ENCODE peak calls at places on chromosomes 16 and 17, in four cellular contexts. One of them, this sample, is unnamed.

GRCh38 chr16:3492356-3492755 is 2.9 kb downstream of the C16orf90 start:
- DNase-seq in GM12878: no peak
- DNase-seq in HepG2: no peak
- DNase-seq in H1: no peak
- DNase-seq in this sample: no peak

GRCh38 chr17:17769869-17770361 is 66.9 kb downstream of the SREBF1 start:
- DNase-seq in H1: no peak
- DNase-seq in GM12878: no peak
- DNase-seq in HepG2: no peak
- DNase-seq in this sample: no peak

GRCh38 chr16:68445458-68445857 is 2.9 kb downstream of the SMPD3 start:
- DNase-seq in HepG2: peak; percentile 67
- DNase-seq in GM12878: peak; percentile 28
- DNase-seq in H1: no peak
- DNase-seq in this sample: peak; percentile 84

GRCh38 chr16:84454611-84455010 is 49.8 kb downstream of the MEAK7 start:
- DNase-seq in GM12878: no peak
- DNase-seq in H1: no peak
- DNase-seq in HepG2: no peak
- DNase-seq in this sample: no peak

GRCh38 chr17:73099504-73099903 is 7.0 kb upstream of the SLC39A11 start:
- DNase-seq in GM12878: no peak
- DNase-seq in H1: no peak
- DNase-seq in HepG2: no peak
- DNase-seq in this sample: no peak

GRCh38 chr16:64478258-64478906 is 643.5 kb downstream of the CDH11 start:
- DNase-seq in HepG2: peak; percentile 64
- DNase-seq in H1: no peak
- DNase-seq in GM12878: no peak
- DNase-seq in this sample: no peak

GRCh38 chr16:6091021-6091420 is 993.4 kb upstream of the EEF2KMT start:
- DNase-seq in H1: no peak
- DNase-seq in HepG2: no peak
- DNase-seq in GM12878: no peak
- DNase-seq in this sample: no peak

GRCh38 chr17:77875881-77876509 is 82.5 kb upstream of the TNRC6C start:
- DNase-seq in H1: no peak
- DNase-seq in GM12878: no peak
- DNase-seq in HepG2: no peak
- DNase-seq in this sample: no peak

GRCh38 chr17:2043785-2044184 is 2.0 kb downstream of the OVCA2 start:
- DNase-seq in HepG2: no peak
- DNase-seq in H1: no peak
- DNase-seq in GM12878: no peak
- DNase-seq in this sample: no peak

GRCh38 chr17:41402161-41402560 is 4.8 kb upstream of the KRT31 start:
- DNase-seq in GM12878: no peak
- DNase-seq in HepG2: no peak
- DNase-seq in H1: no peak
- DNase-seq in this sample: no peak

GRCh38 chr17:17387017-17387416 is 83.8 kb downstream of the NT5M start:
- DNase-seq in GM12878: no peak
- DNase-seq in H1: no peak
- DNase-seq in HepG2: no peak
- DNase-seq in this sample: no peak

GRCh38 chr17:48181653-48182052 is 74.1 kb downstream of the SNX11 start:
- DNase-seq in HepG2: no peak
- DNase-seq in GM12878: no peak
- DNase-seq in H1: no peak
- DNase-seq in this sample: no peak

GRCh38 chr17:34167359-34167758 is 87.7 kb upstream of the CCL2 start:
- DNase-seq in H1: no peak
- DNase-seq in GM12878: no peak
- DNase-seq in HepG2: no peak
- DNase-seq in this sample: no peak

GRCh38 chr16:57639172-57639571 is 10.7 kb downstream of the ADGRG1 start:
- DNase-seq in HepG2: no peak
- DNase-seq in H1: no peak
- DNase-seq in GM12878: no peak
- DNase-seq in this sample: no peak

GRCh38 chr17:2180768-2181167 is 122.8 kb downstream of the SMG6 start:
- DNase-seq in HepG2: no peak
- DNase-seq in H1: no peak
- DNase-seq in GM12878: no peak
- DNase-seq in this sample: no peak

GRCh38 chr17:31318298-31319190 is 2.9 kb downstream of the EVI2A start:
- DNase-seq in GM12878: peak; percentile 63
- DNase-seq in HepG2: no peak
- DNase-seq in H1: no peak
- DNase-seq in this sample: no peak

GRCh38 chr17:65978881-65979280 is 213.1 kb downstream of the CEP112 start:
- DNase-seq in GM12878: no peak
- DNase-seq in HepG2: no peak
- DNase-seq in H1: no peak
- DNase-seq in this sample: no peak

GRCh38 chr17:57889252-57889651 is 39.4 kb upstream of the MRPS23 start:
- DNase-seq in HepG2: no peak
- DNase-seq in H1: no peak
- DNase-seq in GM12878: no peak
- DNase-seq in this sample: no peak

GRCh38 chr16:72763927-72764628 is 283.9 kb downstream of the ZFHX3 start:
- DNase-seq in HepG2: no peak
- DNase-seq in GM12878: peak; percentile 11
- DNase-seq in H1: no peak
- DNase-seq in this sample: no peak

DNA sequence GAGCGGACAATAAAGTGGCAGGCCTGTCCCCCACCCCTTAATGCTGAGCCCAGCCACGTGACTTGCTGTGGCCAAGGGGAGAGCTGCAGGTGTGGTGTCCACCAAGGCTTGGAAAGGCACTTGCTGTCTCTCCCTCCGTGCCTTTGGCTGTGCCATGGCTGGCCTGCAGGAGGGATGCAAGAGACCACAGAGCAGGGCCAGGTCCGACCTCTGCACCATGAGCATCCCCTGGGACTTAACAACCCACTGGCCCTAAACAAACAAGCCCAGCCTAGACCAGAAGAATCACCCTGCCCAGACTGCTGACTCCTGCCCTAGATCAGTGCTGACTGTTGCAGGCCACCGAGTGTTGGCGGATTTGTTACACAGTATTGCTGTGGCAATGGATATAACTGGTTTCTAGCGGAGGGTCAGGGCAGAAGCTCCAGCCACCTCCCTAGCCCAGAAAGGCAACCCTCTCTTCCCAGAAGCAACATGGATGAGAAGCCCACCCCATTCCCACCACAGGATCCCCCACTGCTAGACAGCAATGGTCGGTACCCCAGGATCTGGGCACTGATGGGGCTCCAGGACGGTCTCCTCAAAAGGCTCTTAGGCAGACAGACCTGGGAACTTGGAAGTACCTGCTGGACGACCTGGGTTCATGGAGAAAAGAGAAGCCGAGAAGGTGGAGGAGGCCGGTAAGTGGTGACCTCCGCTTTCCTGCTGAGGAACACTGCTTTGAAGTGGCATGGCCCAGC is 96.8 kb downstream of the TBC1D16 start:
- DNase-seq in GM12878: no peak
- DNase-seq in H1: no peak
- DNase-seq in HepG2: peak; percentile 79
- DNase-seq in this sample: no peak
- H3K4me1 ChIP-seq in GM12878: no peaks in the 10 kb centered on the region
- H3K4me1 ChIP-seq in H1: no peaks in the 10 kb centered on the region
- H3K4me1 ChIP-seq in HepG2: peaks cover 48% of the 10 kb centered on the region
- H3K4me1 ChIP-seq in this sample: peaks cover 28% of the 10 kb centered on the region

GRCh38 chr17:67528751-67529436 is 151.8 kb downstream of the PITPNC1 start:
- DNase-seq in HepG2: peak; percentile 92
- DNase-seq in H1: no peak
- DNase-seq in GM12878: no peak
- DNase-seq in this sample: no peak
- TF ChIP-seq SUZ12 in HepG2: no peak
- TF ChIP-seq SUZ12 in H1: no peak
- TF ChIP-seq SUZ12 in GM12878: no peak
- TF ChIP-seq SUZ12 in this sample: no peak

GRCh38 chr16:4498546-4499195 is 22.5 kb downstream of the HMOX2 start:
- DNase-seq in GM12878: no peak
- DNase-seq in H1: no peak
- DNase-seq in HepG2: no peak
- DNase-seq in this sample: no peak
- H3K4me1 ChIP-seq in GM12878: no peaks in the 10 kb centered on the region
- H3K4me1 ChIP-seq in H1: no peaks in the 10 kb centered on the region
- H3K4me1 ChIP-seq in HepG2: peaks cover 56% of the 10 kb centered on the region
- H3K4me1 ChIP-seq in this sample: peaks cover 10% of the 10 kb centered on the region

GRCh38 chr17:61354895-61355294 is 44.7 kb upstream of the TBX2 start:
- DNase-seq in HepG2: no peak
- DNase-seq in GM12878: no peak
- DNase-seq in H1: no peak
- DNase-seq in this sample: no peak
- TF ChIP-seq SUZ12 in HepG2: no peak
- TF ChIP-seq SUZ12 in GM12878: no peak
- TF ChIP-seq SUZ12 in H1: no peak
- TF ChIP-seq SUZ12 in this sample: no peak

This sample was measured in NT2/D1.